ENCODE peak calls at places on chromosomes 12 and 14, in eight cellular contexts. J is nephron progenitor cell; I is C1 segment of cervical spinal cord; T is germinal center; N is NCI-H2081; P is activated naive CD8-positive, alpha-beta T cell treated with anti-CD3 and anti-CD28 coated beads for 36 hours; F is tibial nerve; E is CD4-positive, CD25-positive, alpha-beta regulatory T cell. G is an unnamed sample.

GRCh38 chr14:101400815-101401214 is 160.5 kb upstream of the DIO3 start:
- DNase-seq in J (no peak), I (no peak), T (no peak), N (no peak), P (no peak), F (no peak), E (no peak), G (no peak)

GRCh38 chr12:132323171-132324010 is 6.0 kb downstream of the GALNT9 start:
- DNase-seq in J (no peak), I (no peak), T (no peak), N (no peak), P (peak; percentile 25), F (no peak), E (no peak), G (no peak)

GRCh38 chr12:42166501-42166900 is 21.8 kb upstream of the GXYLT1 start:
- DNase-seq in J (no peak), I (no peak), T (no peak), N (no peak), P (no peak), F (no peak), E (no peak), G (no peak)

GRCh38 chr12:130973906-130974305 is 20.2 kb downstream of the ADGRD1 start:
- DNase-seq in J (no peak), I (no peak), T (no peak), N (no peak), P (no peak), F (peak; percentile 14), E (no peak), G (no peak)

GRCh38 chr12:78018939-78019338 is 188.2 kb downstream of the NAV3 start:
- DNase-seq in J (no peak), I (no peak), T (no peak), N (no peak), P (no peak), F (no peak), E (no peak), G (no peak)

GRCh38 chr14:22980672-22981089 is 1.7 kb downstream of the AJUBA start:
- DNase-seq in J (peak; percentile 77), I (no peak), T (peak; percentile 26), N (no peak), P (peak; percentile 36), F (no peak), E (peak; percentile 13), G (no peak)

GRCh38 chr14:89058707-89059106 is 234.3 kb downstream of the TTC8 start:
- DNase-seq in J (no peak), I (no peak), T (no peak), N (no peak), P (no peak), F (no peak), E (no peak), G (no peak)

GRCh38 chr12:26704684-26705475 is 128.1 kb downstream of the ITPR2 start:
- DNase-seq in J (no peak), I (no peak), T (no peak), N (no peak), P (no peak), F (no peak), E (no peak), G (no peak)

GRCh38 chr14:61190341-61190740 is 90.8 kb downstream of the TMEM30B start:
- DNase-seq in J (no peak), I (no peak), T (no peak), N (no peak), P (no peak), F (no peak), E (no peak), G (no peak)

GRCh38 chr12:88035271-88035906 is 6.2 kb upstream of the C12orf50 start:
- DNase-seq in J (peak; percentile 89), I (peak; percentile 80), T (peak; percentile 84), N (peak; percentile 92), P (peak; percentile 92), F (peak; percentile 75), E (peak; percentile 80), G (peak; percentile 86)

GRCh38 chr14:104678346-104678745 is 11.1 kb upstream of the INF2 start:
- DNase-seq in J (peak; percentile 47), I (no peak), T (no peak), N (no peak), P (no peak), F (no peak), E (no peak), G (no peak)

GRCh38 chr12:68609955-68610434 is 704 bp upstream of the RAP1B start:
- DNase-seq in J (no peak), I (no peak), T (no peak), N (no peak), P (no peak), F (no peak), E (no peak), G (no peak)

GRCh38 chr12:58030566-58031279 is 89.4 kb downstream of the ATP23 start:
- DNase-seq in J (no peak), I (no peak), T (no peak), N (no peak), P (no peak), F (no peak), E (no peak), G (no peak)

GRCh38 chr12:3523058-3523457 is 32.1 kb downstream of the PRMT8 start:
- DNase-seq in J (no peak), I (no peak), T (no peak), N (no peak), P (no peak), F (no peak), E (no peak), G (no peak)

GRCh38 chr12:66688836-66689439 is 10.1 kb upstream of the GRIP1 start:
- DNase-seq in J (peak; percentile 57), I (no peak), T (peak; percentile 59), N (peak; percentile 71), P (peak; percentile 22), F (no peak), E (peak; percentile 10), G (peak; percentile 34)

GRCh38 chr14:62125793-62126192 is 363.6 kb downstream of the SNAPC1 start:
- DNase-seq in J (no peak), I (no peak), T (no peak), N (no peak), P (no peak), F (no peak), E (no peak), G (no peak)

GRCh38 chr12:80161612-80162011 is 62.3 kb downstream of the OTOGL start:
- DNase-seq in J (no peak), I (no peak), T (no peak), N (no peak), P (no peak), F (no peak), E (no peak), G (no peak)

GRCh38 chr14:92356677-92357076 is 33.7 kb downstream of the SLC24A4 start:
- DNase-seq in J (no peak), I (no peak), T (peak; percentile 17), N (no peak), P (no peak), F (no peak), E (no peak), G (no peak)

GRCh38 chr12:109098142-109098652 is 800 bp downstream of the UNG start:
- DNase-seq in J (no peak), I (no peak), T (no peak), N (no peak), P (no peak), F (no peak), E (no peak), G (no peak)

GRCh38 chr12:685388-685787 is 22.1 kb upstream of the NINJ2 start:
- DNase-seq in J (no peak), I (no peak), T (peak; percentile 62), N (no peak), P (peak; percentile 77), F (no peak), E (peak; percentile 79), G (peak; percentile 91)

GRCh38 chr12:91722072-91722471 is 423.6 kb downstream of the BTG1 start:
- DNase-seq in J (no peak), I (no peak), T (no peak), N (no peak), P (peak; percentile 30), F (no peak), E (no peak), G (no peak)

GRCh38 chr12:52440821-52441319 is 6.7 kb upstream of the KRT75 start:
- DNase-seq in J (no peak), I (no peak), T (no peak), N (no peak), P (no peak), F (no peak), E (no peak), G (no peak)

GRCh38 chr12:537772-538171 is 78.0 kb downstream of the B4GALNT3 start:
- DNase-seq in J (no peak), I (no peak), T (no peak), N (peak; percentile 66), P (no peak), F (no peak), E (no peak), G (no peak)

GRCh38 chr14:97299661-97300060 is 502.5 kb downstream of the VRK1 start:
- DNase-seq in J (peak; percentile 8), I (no peak), T (no peak), N (no peak), P (peak; percentile 9), F (no peak), E (no peak), G (no peak)

GRCh38 chr12:11920231-11920630 is 150.5 kb upstream of the BCL2L14 start:
- DNase-seq in J (no peak), I (no peak), T (no peak), N (no peak), P (no peak), F (no peak), E (no peak), G (no peak)

GRCh38 chr14:32618991-32619390 is 289.9 kb downstream of the AKAP6 start:
- DNase-seq in J (no peak), I (no peak), T (no peak), N (no peak), P (no peak), F (no peak), E (no peak), G (no peak)

GRCh38 chr12:72256725-72257124 is 15.4 kb upstream of the TRHDE start:
- DNase-seq in J (no peak), I (no peak), T (no peak), N (no peak), P (no peak), F (no peak), E (no peak), G (no peak)

GRCh38 chr14:62696261-62696968 is 348.8 kb downstream of the KCNH5 start:
- DNase-seq in J (no peak), I (no peak), T (no peak), N (no peak), P (no peak), F (no peak), E (no peak), G (no peak)

GRCh38 chr12:11729008-11729407 is 79.5 kb downstream of the ETV6 start:
- DNase-seq in J (no peak), I (no peak), T (peak; percentile 27), N (no peak), P (no peak), F (no peak), E (no peak), G (peak; percentile 21)

GRCh38 chr14:76136476-76137160 is 15.1 kb upstream of the GPATCH2L start:
- DNase-seq in J (no peak), I (no peak), T (no peak), N (no peak), P (no peak), F (no peak), E (no peak), G (no peak)

GRCh38 chr14:100239200-100239839 is 376 bp downstream of the YY1 start:
- DNase-seq in J (peak; percentile 52), I (no peak), T (no peak), N (no peak), P (peak; percentile 44), F (peak; percentile 17), E (peak; percentile 18), G (no peak)

GRCh38 chr14:45246151-45246550 is 6.9 kb downstream of the MIS18BP1 start:
- DNase-seq in J (no peak), I (no peak), T (no peak), N (no peak), P (no peak), F (no peak), E (no peak), G (no peak)

GRCh38 chr12:94147991-94148840 is at the start of gene PLXNC1:
- DNase-seq in J (peak; percentile 60), I (peak; percentile 48), T (peak; percentile 74), N (peak; percentile 63), P (peak; percentile 83), F (no peak), E (peak; percentile 36), G (peak; percentile 54)

GRCh38 chr14:95303107-95303506 is 16.6 kb downstream of the CLMN start:
- DNase-seq in J (no peak), I (no peak), T (no peak), N (no peak), P (no peak), F (no peak), E (no peak), G (no peak)